ENCODE peak calls at places on chromosomes 7 and 10, in six cellular contexts. S is skeletal muscle cell; A is non-pigmented ciliary epithelial cell; X is activated CD4-positive, alpha-beta T cell treated with anti-CD3 and anti-CD28 coated beads for 1 hour; T is cardiac muscle cell; L is transverse colon. V is an unnamed sample.

GRCh38 chr7:70570029-70570428 is 561.9 kb upstream of the GALNT17 start:
- DNase-seq in S (no peak), A (no peak), T (no peak), L (no peak), X (no peak), V (no peak)

GRCh38 chr10:15897282-15897681 is 37.0 kb upstream of the MINDY3 start:
- DNase-seq in S (peak), L (no peak), A (peak), X (no peak), T (no peak), V (peak)

GRCh38 chr7:91243591-91244368 is 20.5 kb upstream of the FZD1 start:
- DNase-seq in T (no peak), S (no peak), A (no peak), X (no peak), L (no peak), V (no peak)

GRCh38 chr7:94179466-94179865 is 175.3 kb upstream of the BET1 start:
- DNase-seq in A (no peak), L (no peak), S (no peak), T (no peak), X (no peak), V (no peak)

GRCh38 chr7:746074-747061 is 19.3 kb upstream of the PRKAR1B start:
- DNase-seq in X (no peak), S (no peak), T (no peak), L (no peak), A (no peak), V (no peak)

GRCh38 chr10:71451754-71452153 is 55.0 kb downstream of the CDH23 start:
- DNase-seq in T (no peak), A (no peak), L (no peak), X (no peak), S (no peak), V (no peak)

GRCh38 chr10:60042262-60042661 is 135.9 kb upstream of the CCDC6 start:
- DNase-seq in A (no peak), X (no peak), T (no peak), L (no peak), S (no peak), V (no peak)

GRCh38 chr7:37988721-37989650 is 68.5 kb downstream of the EPDR1 start:
- DNase-seq in L (no peak), T (no peak), S (no peak), X (no peak), A (no peak), V (no peak)

GRCh38 chr7:32846630-32847225 is 44.8 kb downstream of the KBTBD2 start:
- DNase-seq in S (peak), T (peak), L (peak), X (peak), A (peak), V (peak)

GRCh38 chr7:158765020-158765419 is 60.4 kb upstream of the NCAPG2 start:
- DNase-seq in A (no peak), L (no peak), S (no peak), X (no peak), T (no peak), V (no peak)

GRCh38 chr7:13257661-13258060 is 570.2 kb downstream of the ARL4A start:
- DNase-seq in A (no peak), L (no peak), T (no peak), S (no peak), X (no peak), V (no peak)

GRCh38 chr10:4260483-4260882 is 475.5 kb upstream of the KLF6 start:
- DNase-seq in X (no peak), T (no peak), A (no peak), S (peak), L (no peak), V (no peak)

GRCh38 chr10:69848454-69848853 is 46.7 kb downstream of the COL13A1 start:
- DNase-seq in T (no peak), S (no peak), L (no peak), A (no peak), X (no peak), V (no peak)

GRCh38 chr10:126252884-126253612 is 135.2 kb downstream of the ADAM12 start:
- DNase-seq in T (no peak), S (peak), L (no peak), A (peak), X (no peak), V (peak)

GRCh38 chr10:7797582-7797981 is 9.6 kb downstream of the ATP5F1C start:
- DNase-seq in A (peak), X (no peak), L (no peak), S (peak), T (no peak), V (peak)

GRCh38 chr7:2701406-2701805 is 13.4 kb downstream of the AMZ1 start:
- DNase-seq in X (no peak), S (no peak), A (no peak), L (no peak), T (no peak), V (no peak)